ENCODE peak calls at places on chromosomes 13 and 19, in four cellular contexts. One of them, this sample, is unnamed.

GRCh38 chr13:19845758-19846157 is 17.7 kb downstream of the ZMYM5 start:
- DNase-seq in lower leg skin: no peak
- DNase-seq in mammary epithelial cell: peak; percentile 97
- DNase-seq in ascending aorta: no peak
- DNase-seq in this sample: peak; percentile 97

GRCh38 chr13:73406454-73406853 is 347.6 kb downstream of the KLF5 start:
- DNase-seq in lower leg skin: no peak
- DNase-seq in mammary epithelial cell: peak; percentile 39
- DNase-seq in ascending aorta: no peak
- DNase-seq in this sample: no peak

GRCh38 chr19:14361824-14362223 is 19.4 kb upstream of the ADGRE5 start:
- DNase-seq in lower leg skin: no peak
- DNase-seq in mammary epithelial cell: no peak
- DNase-seq in ascending aorta: no peak
- DNase-seq in this sample: no peak

GRCh38 chr19:46390866-46391265 is 22.5 kb downstream of the CCDC8 start:
- DNase-seq in lower leg skin: no peak
- DNase-seq in mammary epithelial cell: no peak
- DNase-seq in ascending aorta: no peak
- DNase-seq in this sample: no peak

GRCh38 chr13:31476753-31477152 is 262.6 kb upstream of the RXFP2 start:
- DNase-seq in lower leg skin: no peak
- DNase-seq in mammary epithelial cell: no peak
- DNase-seq in ascending aorta: no peak
- DNase-seq in this sample: no peak

GRCh38 chr13:81350056-81350455 is 1009.1 kb upstream of the SPRY2 start:
- DNase-seq in lower leg skin: no peak
- DNase-seq in mammary epithelial cell: no peak
- DNase-seq in ascending aorta: no peak
- DNase-seq in this sample: no peak

GRCh38 chr13:27338816-27339215 is 68.2 kb downstream of the RASL11A start:
- DNase-seq in lower leg skin: no peak
- DNase-seq in mammary epithelial cell: no peak
- DNase-seq in ascending aorta: no peak
- DNase-seq in this sample: no peak

GRCh38 chr19:55311797-55312196 is 13.3 kb downstream of the TMEM150B start:
- DNase-seq in lower leg skin: no peak
- DNase-seq in mammary epithelial cell: no peak
- DNase-seq in ascending aorta: no peak
- DNase-seq in this sample: no peak

GRCh38 chr13:98454389-98454881 is 122.5 kb downstream of the STK24 start:
- DNase-seq in lower leg skin: no peak
- DNase-seq in mammary epithelial cell: peak; percentile 35
- DNase-seq in ascending aorta: no peak
- DNase-seq in this sample: peak; percentile 90

GRCh38 chr13:24066405-24067292 is 93.9 kb upstream of the SPATA13 start:
- DNase-seq in lower leg skin: no peak
- DNase-seq in mammary epithelial cell: no peak
- DNase-seq in ascending aorta: no peak
- DNase-seq in this sample: no peak

GRCh38 chr13:25286308-25286968 is 850 bp downstream of the MTMR6 start:
- DNase-seq in lower leg skin: no peak
- DNase-seq in mammary epithelial cell: peak; percentile 44
- DNase-seq in ascending aorta: no peak
- DNase-seq in this sample: peak; percentile 52

GRCh38 chr13:29722415-29722814 is 126.9 kb upstream of the SLC7A1 start:
- DNase-seq in lower leg skin: no peak
- DNase-seq in mammary epithelial cell: no peak
- DNase-seq in ascending aorta: no peak
- DNase-seq in this sample: no peak

GRCh38 chr13:114230117-114230516 is 4.6 kb upstream of the CDC16 start:
- DNase-seq in lower leg skin: no peak
- DNase-seq in mammary epithelial cell: no peak
- DNase-seq in ascending aorta: no peak
- DNase-seq in this sample: no peak

GRCh38 chr19:2412449-2412848 is 14.9 kb downstream of the TIMM13 start:
- DNase-seq in lower leg skin: no peak
- DNase-seq in mammary epithelial cell: no peak
- DNase-seq in ascending aorta: no peak
- DNase-seq in this sample: no peak

GRCh38 chr19:45547965-45548609 is 36.5 kb downstream of the OPA3 start:
- DNase-seq in lower leg skin: peak; percentile 92
- DNase-seq in mammary epithelial cell: peak; percentile 94
- DNase-seq in ascending aorta: no peak
- DNase-seq in this sample: peak; percentile 72

GRCh38 chr13:78593652-78594494 is 9.5 kb downstream of the POU4F1 start:
- DNase-seq in lower leg skin: no peak
- DNase-seq in mammary epithelial cell: no peak
- DNase-seq in ascending aorta: no peak
- DNase-seq in this sample: no peak

GRCh38 chr13:76885203-76886004 is 801 bp downstream of the KCTD12 start:
- DNase-seq in lower leg skin: peak; percentile 95
- DNase-seq in mammary epithelial cell: peak; percentile 74
- DNase-seq in ascending aorta: peak; percentile 28
- DNase-seq in this sample: peak; percentile 53

GRCh38 chr19:50357178-50358100 is 8.0 kb downstream of the NAPSA start:
- DNase-seq in lower leg skin: peak; percentile 96
- DNase-seq in mammary epithelial cell: peak; percentile 34
- DNase-seq in ascending aorta: peak; percentile 41
- DNase-seq in this sample: peak; percentile 42

GRCh38 chr19:18966304-18966703 is 25.3 kb upstream of the HOMER3 start:
- DNase-seq in lower leg skin: no peak
- DNase-seq in mammary epithelial cell: no peak
- DNase-seq in ascending aorta: no peak
- DNase-seq in this sample: no peak

GRCh38 chr13:32883501-32883900 is 132.7 kb upstream of the KL start:
- DNase-seq in lower leg skin: no peak
- DNase-seq in mammary epithelial cell: no peak
- DNase-seq in ascending aorta: no peak
- DNase-seq in this sample: peak; percentile 8

GRCh38 chr13:73618275-73618865 is 515.8 kb downstream of the KLF12 start:
- DNase-seq in lower leg skin: no peak
- DNase-seq in mammary epithelial cell: no peak
- DNase-seq in ascending aorta: no peak
- DNase-seq in this sample: no peak

GRCh38 chr19:33226550-33227241 is 1.0 kb upstream of the SLC7A10 start:
- DNase-seq in lower leg skin: no peak
- DNase-seq in mammary epithelial cell: no peak
- DNase-seq in ascending aorta: no peak
- DNase-seq in this sample: no peak

GRCh38 chr13:75566658-75567057 is 17.1 kb downstream of the UCHL3 start:
- DNase-seq in lower leg skin: no peak
- DNase-seq in mammary epithelial cell: peak; percentile 35
- DNase-seq in ascending aorta: no peak
- DNase-seq in this sample: peak; percentile 61

GRCh38 chr13:60759499-60759898 is 362.5 kb downstream of the TDRD3 start:
- DNase-seq in lower leg skin: no peak
- DNase-seq in mammary epithelial cell: no peak
- DNase-seq in ascending aorta: no peak
- DNase-seq in this sample: no peak

GRCh38 chr19:51926784-51927741 is at the start of gene ZNF613:
- DNase-seq in lower leg skin: peak; percentile 96
- DNase-seq in mammary epithelial cell: peak; percentile 92
- DNase-seq in ascending aorta: peak; percentile 47
- DNase-seq in this sample: peak; percentile 86
- TF ChIP-seq CTCF in lower leg skin: no peak
- TF ChIP-seq CTCF in mammary epithelial cell: peak; percentile 41
- TF ChIP-seq CTCF in ascending aorta: peak; percentile 29
- TF ChIP-seq CTCF in this sample: peak; percentile 63

DNA sequence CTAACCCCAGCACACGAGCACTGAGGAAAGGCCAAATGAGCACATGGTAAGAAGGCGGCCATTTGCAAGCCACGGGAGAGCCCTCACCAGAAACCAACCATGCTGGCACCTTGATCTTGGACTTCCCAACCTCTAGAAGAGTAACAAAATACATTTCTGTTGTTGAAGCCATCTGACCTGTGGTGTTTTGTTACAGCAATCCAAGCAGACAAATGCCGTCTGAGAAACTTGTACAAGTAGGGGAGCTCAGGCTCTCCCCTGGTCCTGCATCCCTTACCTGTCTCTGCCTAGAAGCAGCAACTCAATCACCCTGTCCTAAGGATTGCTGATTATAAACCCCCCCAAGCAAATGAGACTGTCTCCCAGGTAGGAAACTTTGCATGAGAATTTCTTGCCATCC is 255.0 kb upstream of the MAB21L1 start:
- DNase-seq in lower leg skin: no peak
- DNase-seq in mammary epithelial cell: no peak
- DNase-seq in ascending aorta: no peak
- DNase-seq in this sample: no peak
- TF ChIP-seq CTCF in lower leg skin: no peak
- TF ChIP-seq CTCF in mammary epithelial cell: no peak
- TF ChIP-seq CTCF in ascending aorta: no peak
- TF ChIP-seq CTCF in this sample: no peak

DNA sequence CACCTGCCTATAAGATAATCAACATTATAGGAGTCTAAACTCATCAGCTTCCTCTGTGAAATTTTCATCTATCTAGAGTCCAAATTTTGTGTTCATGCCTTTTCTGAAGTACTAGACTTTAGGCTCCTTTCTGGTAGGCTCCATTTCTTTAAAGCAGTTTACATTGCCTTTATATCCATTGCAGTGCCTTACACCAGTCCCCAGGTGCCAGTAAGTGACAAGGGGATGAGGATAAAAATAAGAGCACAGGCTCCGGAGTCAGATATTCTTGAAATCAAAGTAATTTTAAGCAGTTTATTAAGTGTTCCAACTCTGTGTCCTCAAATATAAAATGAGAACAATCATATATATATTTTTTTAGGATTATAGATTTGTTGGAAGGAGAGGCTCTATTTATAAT is 10.6 kb upstream of the CYSLTR2 start:
- DNase-seq in lower leg skin: no peak
- DNase-seq in mammary epithelial cell: no peak
- DNase-seq in ascending aorta: no peak
- DNase-seq in this sample: no peak
- TF ChIP-seq CTCF in lower leg skin: no peak
- TF ChIP-seq CTCF in mammary epithelial cell: no peak
- TF ChIP-seq CTCF in ascending aorta: no peak
- TF ChIP-seq CTCF in this sample: no peak

GRCh38 chr13:62356977-62357376 is 941.3 kb upstream of the PCDH20 start:
- DNase-seq in lower leg skin: no peak
- DNase-seq in mammary epithelial cell: no peak
- DNase-seq in ascending aorta: no peak
- DNase-seq in this sample: no peak

GRCh38 chr13:62360609-62361008 is 945.0 kb upstream of the PCDH20 start:
- DNase-seq in lower leg skin: no peak
- DNase-seq in mammary epithelial cell: no peak
- DNase-seq in ascending aorta: no peak
- DNase-seq in this sample: no peak

GRCh38 chr13:62358646-62358932 is 942.9 kb upstream of the PCDH20 start:
- DNase-seq in lower leg skin: no peak
- DNase-seq in mammary epithelial cell: no peak
- DNase-seq in ascending aorta: no peak
- DNase-seq in this sample: no peak

GRCh38 chr13:62357887-62358645 is 942.4 kb upstream of the PCDH20 start:
- DNase-seq in lower leg skin: no peak
- DNase-seq in mammary epithelial cell: no peak
- DNase-seq in ascending aorta: no peak
- DNase-seq in this sample: no peak
- TF ChIP-seq CTCF in lower leg skin: no peak
- TF ChIP-seq CTCF in mammary epithelial cell: peak; percentile 75
- TF ChIP-seq CTCF in ascending aorta: no peak
- TF ChIP-seq CTCF in this sample: no peak

GRCh38 chr19:10334340-10335148 is 1.2 kb upstream of the RAVER1 start:
- DNase-seq in lower leg skin: peak; percentile 99
- DNase-seq in mammary epithelial cell: peak; percentile 90
- DNase-seq in ascending aorta: peak; percentile 71
- DNase-seq in this sample: peak; percentile 96
- TF ChIP-seq CTCF in lower leg skin: no peak
- TF ChIP-seq CTCF in mammary epithelial cell: no peak
- TF ChIP-seq CTCF in ascending aorta: no peak
- TF ChIP-seq CTCF in this sample: peak; percentile 43

DNA sequence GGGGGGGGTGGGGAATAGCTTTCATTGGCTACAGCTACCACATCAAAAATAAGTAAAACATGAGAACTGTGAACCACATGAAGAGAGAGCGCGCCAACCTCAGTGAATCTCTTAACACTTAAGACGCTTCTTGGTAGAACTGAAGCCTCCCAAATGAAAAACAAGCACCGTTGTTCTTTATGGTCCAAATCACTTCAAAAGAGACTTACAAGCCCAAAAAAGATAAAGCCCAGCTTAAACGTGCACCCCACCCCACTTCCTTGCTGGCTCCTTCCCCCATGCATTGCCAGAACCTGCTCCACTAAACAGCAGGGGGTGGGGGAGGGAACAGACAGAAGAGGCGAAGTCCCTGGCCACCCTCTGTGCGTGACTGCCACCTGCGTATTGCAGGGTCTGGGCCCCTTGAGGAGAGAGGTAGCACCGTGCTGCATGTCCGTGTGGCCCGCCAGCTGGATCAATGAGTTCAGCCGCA is 479.1 kb downstream of the FOXO1 start:
- DNase-seq in lower leg skin: no peak
- DNase-seq in mammary epithelial cell: no peak
- DNase-seq in ascending aorta: no peak
- DNase-seq in this sample: no peak
- TF ChIP-seq CTCF in lower leg skin: no peak
- TF ChIP-seq CTCF in mammary epithelial cell: no peak
- TF ChIP-seq CTCF in ascending aorta: no peak
- TF ChIP-seq CTCF in this sample: no peak

GRCh38 chr19:4267901-4268815 is 10.9 kb upstream of the SHD start:
- DNase-seq in lower leg skin: no peak
- DNase-seq in mammary epithelial cell: no peak
- DNase-seq in ascending aorta: no peak
- DNase-seq in this sample: no peak
- TF ChIP-seq CTCF in lower leg skin: no peak
- TF ChIP-seq CTCF in mammary epithelial cell: no peak
- TF ChIP-seq CTCF in ascending aorta: no peak
- TF ChIP-seq CTCF in this sample: peak; percentile 25

GRCh38 chr13:48302920-48303330 is 626 bp upstream of the RB1 start:
- DNase-seq in lower leg skin: no peak
- DNase-seq in mammary epithelial cell: peak; percentile 61
- DNase-seq in ascending aorta: no peak
- DNase-seq in this sample: no peak
- TF ChIP-seq CTCF in lower leg skin: no peak
- TF ChIP-seq CTCF in mammary epithelial cell: no peak
- TF ChIP-seq CTCF in ascending aorta: no peak
- TF ChIP-seq CTCF in this sample: no peak

DNA sequence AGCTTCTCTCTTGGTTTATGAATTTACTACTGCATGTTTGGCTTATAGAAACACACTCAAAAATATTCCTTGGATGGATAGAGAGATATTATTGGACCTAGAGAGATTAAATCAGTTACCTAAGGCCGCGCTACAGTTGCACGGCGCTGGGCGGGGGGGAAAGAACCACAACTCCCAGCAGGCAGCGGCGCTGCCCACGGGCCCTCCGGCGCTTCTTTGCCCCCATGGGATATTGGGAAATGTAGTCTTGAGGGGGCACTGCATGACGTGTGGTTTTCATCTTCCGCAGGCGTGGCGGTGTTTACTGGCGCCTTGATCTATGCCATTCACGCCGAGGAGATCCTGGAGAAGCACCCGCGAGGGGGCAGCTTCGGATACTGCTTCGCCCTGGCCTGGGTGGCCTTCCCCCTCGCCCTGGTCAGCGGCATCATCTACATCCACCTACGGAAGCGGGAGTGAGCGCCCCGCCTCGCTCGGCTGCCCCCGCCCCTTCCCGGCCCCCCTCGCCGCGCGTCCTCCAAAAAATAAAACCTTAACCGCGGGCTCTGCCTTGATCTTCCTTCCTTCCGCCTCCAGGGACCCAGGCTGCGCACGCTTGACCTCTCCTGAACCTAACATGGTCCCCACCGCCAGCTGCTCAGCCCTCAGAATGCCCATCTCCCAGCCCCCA is 4.8 kb downstream of the EMP3 start:
- DNase-seq in lower leg skin: peak; percentile 95
- DNase-seq in mammary epithelial cell: peak; percentile 80
- DNase-seq in ascending aorta: no peak
- DNase-seq in this sample: no peak
- TF ChIP-seq CTCF in lower leg skin: no peak
- TF ChIP-seq CTCF in mammary epithelial cell: no peak
- TF ChIP-seq CTCF in ascending aorta: no peak
- TF ChIP-seq CTCF in this sample: no peak